ENCODE peak calls at places on chromosomes 13 and 19, in nine cellular contexts. One of them, this sample, is unnamed.

GRCh38 chr13:51612867-51613266 is 28.6 kb downstream of the WDFY2 start:
- DNase-seq in fibroblast of mammary gland: no peak
- DNase-seq in H1: no peak
- DNase-seq in GM12878: no peak
- DNase-seq in lower leg skin: no peak
- DNase-seq in body of pancreas: no peak
- DNase-seq in GM06990: peak; percentile 29
- DNase-seq in GM12865: peak; percentile 27
- DNase-seq in BJ: no peak
- DNase-seq in this sample: no peak

GRCh38 chr19:39351537-39352037 is 9.4 kb downstream of the SAMD4B start:
- DNase-seq in GM12865: peak; percentile 90
- DNase-seq in GM06990: peak; percentile 65
- DNase-seq in H1: no peak
- DNase-seq in BJ: no peak
- DNase-seq in body of pancreas: no peak
- DNase-seq in fibroblast of mammary gland: peak; percentile 73
- DNase-seq in GM12878: peak; percentile 44
- DNase-seq in lower leg skin: no peak
- DNase-seq in this sample: no peak

GRCh38 chr19:36417752-36418286 is 625 bp downstream of the ZFP82 start:
- DNase-seq in lower leg skin: no peak
- DNase-seq in GM06990: no peak
- DNase-seq in H1: peak; percentile 54
- DNase-seq in body of pancreas: no peak
- DNase-seq in GM12865: no peak
- DNase-seq in GM12878: no peak
- DNase-seq in fibroblast of mammary gland: no peak
- DNase-seq in BJ: no peak
- DNase-seq in this sample: no peak

GRCh38 chr13:43196171-43196611 is 172.8 kb downstream of the DNAJC15 start:
- DNase-seq in BJ: no peak
- DNase-seq in lower leg skin: no peak
- DNase-seq in GM12878: no peak
- DNase-seq in GM12865: no peak
- DNase-seq in fibroblast of mammary gland: peak; percentile 44
- DNase-seq in body of pancreas: peak; percentile 23
- DNase-seq in GM06990: no peak
- DNase-seq in H1: no peak
- DNase-seq in this sample: peak; percentile 30

GRCh38 chr13:40172878-40173277 is 493.6 kb downstream of the FOXO1 start:
- DNase-seq in lower leg skin: no peak
- DNase-seq in fibroblast of mammary gland: no peak
- DNase-seq in GM12878: no peak
- DNase-seq in BJ: no peak
- DNase-seq in GM06990: no peak
- DNase-seq in H1: no peak
- DNase-seq in GM12865: no peak
- DNase-seq in body of pancreas: no peak
- DNase-seq in this sample: no peak

GRCh38 chr13:41603917-41604316 is 146.6 kb downstream of the RGCC start:
- DNase-seq in GM06990: no peak
- DNase-seq in BJ: no peak
- DNase-seq in lower leg skin: no peak
- DNase-seq in GM12878: no peak
- DNase-seq in GM12865: no peak
- DNase-seq in H1: no peak
- DNase-seq in body of pancreas: no peak
- DNase-seq in fibroblast of mammary gland: peak; percentile 88
- DNase-seq in this sample: no peak

GRCh38 chr13:30898721-30899188 is 7.3 kb upstream of the MEDAG start:
- DNase-seq in body of pancreas: no peak
- DNase-seq in fibroblast of mammary gland: peak; percentile 99
- DNase-seq in BJ: peak; percentile 92
- DNase-seq in H1: no peak
- DNase-seq in GM12878: no peak
- DNase-seq in GM12865: no peak
- DNase-seq in GM06990: no peak
- DNase-seq in lower leg skin: peak; percentile 89
- DNase-seq in this sample: peak; percentile 97

GRCh38 chr13:77833331-77833863 is 85.2 kb downstream of the EDNRB start:
- DNase-seq in body of pancreas: no peak
- DNase-seq in fibroblast of mammary gland: peak; percentile 87
- DNase-seq in lower leg skin: no peak
- DNase-seq in H1: no peak
- DNase-seq in GM06990: no peak
- DNase-seq in BJ: no peak
- DNase-seq in GM12865: no peak
- DNase-seq in GM12878: no peak
- DNase-seq in this sample: no peak

GRCh38 chr19:38654478-38655079 is 7.1 kb downstream of the ACTN4 start:
- DNase-seq in GM06990: no peak
- DNase-seq in BJ: no peak
- DNase-seq in GM12878: no peak
- DNase-seq in lower leg skin: no peak
- DNase-seq in body of pancreas: no peak
- DNase-seq in H1: no peak
- DNase-seq in GM12865: no peak
- DNase-seq in fibroblast of mammary gland: no peak
- DNase-seq in this sample: no peak

GRCh38 chr13:30985637-30986205 is 53.3 kb downstream of the TEX26 start:
- DNase-seq in BJ: peak; percentile 53
- DNase-seq in body of pancreas: no peak
- DNase-seq in GM12878: no peak
- DNase-seq in GM12865: no peak
- DNase-seq in lower leg skin: no peak
- DNase-seq in H1: no peak
- DNase-seq in fibroblast of mammary gland: peak; percentile 68
- DNase-seq in GM06990: no peak
- DNase-seq in this sample: peak; percentile 81

GRCh38 chr19:17391371-17392151 is 2.4 kb downstream of the CCDC194 start:
- DNase-seq in GM12865: peak; percentile 31
- DNase-seq in GM06990: no peak
- DNase-seq in BJ: no peak
- DNase-seq in GM12878: no peak
- DNase-seq in H1: peak; percentile 57
- DNase-seq in fibroblast of mammary gland: no peak
- DNase-seq in lower leg skin: no peak
- DNase-seq in body of pancreas: no peak
- DNase-seq in this sample: no peak

GRCh38 chr19:28823338-28823961 is 389.5 kb downstream of the UQCRFS1 start:
- DNase-seq in BJ: no peak
- DNase-seq in lower leg skin: no peak
- DNase-seq in GM06990: no peak
- DNase-seq in fibroblast of mammary gland: no peak
- DNase-seq in H1: no peak
- DNase-seq in GM12865: no peak
- DNase-seq in GM12878: no peak
- DNase-seq in body of pancreas: no peak
- DNase-seq in this sample: no peak
- H3K4me3 ChIP-seq in BJ: no peak overlapping the region
- H3K4me3 ChIP-seq in lower leg skin: no peak overlapping the region
- H3K4me3 ChIP-seq in GM06990: no peak overlapping the region
- H3K4me3 ChIP-seq in fibroblast of mammary gland: no peak overlapping the region
- H3K4me3 ChIP-seq in H1: no peak overlapping the region
- H3K4me3 ChIP-seq in GM12865: no peak overlapping the region
- H3K4me3 ChIP-seq in GM12878: no peak overlapping the region
- H3K4me3 ChIP-seq in body of pancreas: no peak overlapping the region
- H3K4me3 ChIP-seq in this sample: no peak overlapping the region

GRCh38 chr19:32324631-32325215 is 20.7 kb upstream of the ZNF507 start:
- DNase-seq in lower leg skin: no peak
- DNase-seq in fibroblast of mammary gland: no peak
- DNase-seq in GM06990: no peak
- DNase-seq in H1: no peak
- DNase-seq in GM12878: no peak
- DNase-seq in GM12865: no peak
- DNase-seq in body of pancreas: no peak
- DNase-seq in BJ: no peak
- DNase-seq in this sample: no peak
- TF ChIP-seq CTCF in lower leg skin: no peak
- TF ChIP-seq CTCF in fibroblast of mammary gland: no peak
- TF ChIP-seq CTCF in GM06990: no peak
- TF ChIP-seq CTCF in H1: no peak
- TF ChIP-seq CTCF in GM12878: peak; percentile 19
- TF ChIP-seq CTCF in GM12865: no peak
- TF ChIP-seq CTCF in body of pancreas: no peak
- TF ChIP-seq CTCF in BJ: peak; percentile 20
- TF ChIP-seq CTCF in this sample: no peak

GRCh38 chr13:19632915-19633339 is 532 bp upstream of the MPHOSPH8 start:
- DNase-seq in fibroblast of mammary gland: no peak
- DNase-seq in H1: no peak
- DNase-seq in body of pancreas: no peak
- DNase-seq in lower leg skin: no peak
- DNase-seq in GM12878: no peak
- DNase-seq in GM06990: no peak
- DNase-seq in BJ: no peak
- DNase-seq in GM12865: no peak
- DNase-seq in this sample: no peak
- H3K4me3 ChIP-seq in fibroblast of mammary gland: peak overlapping the region; percentile 77
- H3K4me3 ChIP-seq in H1: peak overlapping the region; percentile 80
- H3K4me3 ChIP-seq in body of pancreas: peak overlapping the region; percentile 69
- H3K4me3 ChIP-seq in lower leg skin: peak overlapping the region; percentile 87
- H3K4me3 ChIP-seq in GM12878: peak overlapping the region; percentile 52
- H3K4me3 ChIP-seq in GM06990: peak overlapping the region; percentile 86
- H3K4me3 ChIP-seq in BJ: peak overlapping the region; percentile 82
- H3K4me3 ChIP-seq in GM12865: peak overlapping the region; percentile 84
- H3K4me3 ChIP-seq in this sample: peak overlapping the region; percentile 96

DNA sequence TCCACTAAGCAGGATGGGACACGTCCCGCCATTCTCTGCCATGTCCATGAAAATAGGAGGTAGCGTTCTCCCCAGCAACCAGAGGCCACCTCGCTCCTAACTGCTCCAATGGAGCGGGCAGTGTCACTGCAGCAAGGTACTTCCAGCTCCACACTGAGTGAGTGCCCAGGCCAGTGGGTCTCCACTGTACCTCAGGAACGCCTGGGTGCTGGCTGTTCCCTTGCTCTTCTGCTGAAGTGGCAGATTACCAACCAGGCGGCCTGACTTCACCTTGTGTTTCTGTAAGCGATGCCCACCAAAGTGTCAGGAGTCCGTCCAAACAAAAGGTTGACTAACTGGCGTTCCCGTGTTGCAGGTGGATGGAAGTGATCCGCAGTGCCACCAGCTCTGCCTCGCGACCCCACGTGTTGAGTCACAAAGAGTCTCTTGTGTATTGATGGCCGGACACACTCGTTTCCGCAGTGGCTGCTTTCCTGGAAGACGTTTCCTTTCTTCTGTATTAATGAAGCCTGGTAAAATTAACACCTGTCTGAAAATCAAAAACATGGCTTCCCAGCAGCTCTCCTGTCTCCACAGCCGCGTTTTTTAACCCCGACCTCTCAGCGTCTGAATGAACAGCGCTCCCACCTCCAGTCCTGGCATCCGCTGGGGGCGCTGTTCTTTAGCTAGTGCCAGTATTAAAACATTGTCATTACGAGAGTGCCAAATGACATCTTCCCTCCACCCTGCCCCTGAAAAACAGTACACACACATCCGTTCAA is 128.8 kb downstream of the STK24 start:
- DNase-seq in BJ: no peak
- DNase-seq in H1: peak; percentile 85
- DNase-seq in lower leg skin: no peak
- DNase-seq in GM06990: no peak
- DNase-seq in GM12878: no peak
- DNase-seq in body of pancreas: peak; percentile 57
- DNase-seq in GM12865: peak; percentile 87
- DNase-seq in fibroblast of mammary gland: peak; percentile 31
- DNase-seq in this sample: no peak
- TF ChIP-seq CTCF in BJ: peak; percentile 69
- TF ChIP-seq CTCF in H1: peak; percentile 82
- TF ChIP-seq CTCF in lower leg skin: no peak
- TF ChIP-seq CTCF in GM06990: peak; percentile 37
- TF ChIP-seq CTCF in GM12878: no peak
- TF ChIP-seq CTCF in body of pancreas: peak; percentile 18
- TF ChIP-seq CTCF in GM12865: peak; percentile 79
- TF ChIP-seq CTCF in fibroblast of mammary gland: peak; percentile 47
- TF ChIP-seq CTCF in this sample: peak; percentile 72

GRCh38 chr13:26599403-26599802 is 41.9 kb downstream of the WASF3 start:
- DNase-seq in H1: no peak
- DNase-seq in GM12878: no peak
- DNase-seq in lower leg skin: no peak
- DNase-seq in GM06990: no peak
- DNase-seq in fibroblast of mammary gland: no peak
- DNase-seq in GM12865: no peak
- DNase-seq in body of pancreas: no peak
- DNase-seq in BJ: no peak
- DNase-seq in this sample: no peak
- H3K4me3 ChIP-seq in H1: no peak overlapping the region
- H3K4me3 ChIP-seq in GM12878: no peak overlapping the region
- H3K4me3 ChIP-seq in lower leg skin: no peak overlapping the region
- H3K4me3 ChIP-seq in GM06990: no peak overlapping the region
- H3K4me3 ChIP-seq in fibroblast of mammary gland: no peak overlapping the region
- H3K4me3 ChIP-seq in GM12865: no peak overlapping the region
- H3K4me3 ChIP-seq in body of pancreas: no peak overlapping the region
- H3K4me3 ChIP-seq in BJ: no peak overlapping the region
- H3K4me3 ChIP-seq in this sample: no peak overlapping the region

GRCh38 chr13:23512762-23513395 is 57.3 kb upstream of the TNFRSF19 start:
- DNase-seq in body of pancreas: no peak
- DNase-seq in GM06990: no peak
- DNase-seq in lower leg skin: no peak
- DNase-seq in H1: no peak
- DNase-seq in fibroblast of mammary gland: no peak
- DNase-seq in BJ: no peak
- DNase-seq in GM12878: no peak
- DNase-seq in GM12865: peak; percentile 52
- DNase-seq in this sample: no peak
- TF ChIP-seq CTCF in body of pancreas: no peak
- TF ChIP-seq CTCF in GM06990: peak; percentile 1
- TF ChIP-seq CTCF in lower leg skin: no peak
- TF ChIP-seq CTCF in H1: no peak
- TF ChIP-seq CTCF in fibroblast of mammary gland: peak; percentile 13
- TF ChIP-seq CTCF in BJ: no peak
- TF ChIP-seq CTCF in GM12878: no peak
- TF ChIP-seq CTCF in GM12865: no peak
- TF ChIP-seq CTCF in this sample: peak; percentile 6

DNA sequence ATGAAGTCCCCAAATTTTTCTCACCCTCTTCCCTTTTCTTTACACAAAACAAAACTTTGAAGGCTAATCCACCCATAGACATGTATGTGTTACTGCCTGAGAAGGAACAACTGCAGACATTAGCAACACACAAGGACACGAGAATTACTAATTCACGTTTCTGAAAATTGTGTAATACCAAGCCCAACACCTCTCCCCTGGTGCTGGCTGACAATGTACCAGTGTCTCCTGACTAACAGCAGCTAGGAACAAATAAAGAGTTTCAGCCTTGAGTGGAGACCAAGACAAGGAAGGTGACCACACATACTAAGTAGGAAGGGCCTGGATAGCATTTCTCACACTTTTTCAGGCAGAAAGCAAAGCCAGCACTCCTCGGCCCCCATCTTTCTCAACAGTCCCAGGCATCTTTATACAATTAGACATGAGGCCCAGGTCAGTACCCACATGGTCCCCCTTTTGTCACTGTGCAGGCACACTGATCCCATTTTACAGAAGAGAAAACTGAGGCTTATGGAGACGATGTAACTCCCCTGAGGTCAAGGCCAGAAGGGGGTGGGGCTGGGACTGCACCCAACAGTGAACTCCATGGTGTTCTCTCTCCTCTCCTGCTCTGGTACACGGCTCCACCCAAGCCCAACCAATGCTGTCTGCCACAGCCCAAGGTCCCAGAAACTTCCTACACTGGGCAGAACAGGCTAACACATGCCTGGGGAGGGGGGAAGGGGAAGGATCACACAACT is 8.7 kb downstream of the BRD4 start:
- DNase-seq in fibroblast of mammary gland: peak; percentile 80
- DNase-seq in body of pancreas: peak; percentile 69
- DNase-seq in BJ: no peak
- DNase-seq in lower leg skin: peak; percentile 93
- DNase-seq in GM06990: no peak
- DNase-seq in GM12878: no peak
- DNase-seq in H1: no peak
- DNase-seq in GM12865: peak; percentile 21
- DNase-seq in this sample: no peak
- H3K4me3 ChIP-seq in fibroblast of mammary gland: no peak overlapping the region
- H3K4me3 ChIP-seq in body of pancreas: no peak overlapping the region
- H3K4me3 ChIP-seq in BJ: no peak overlapping the region
- H3K4me3 ChIP-seq in lower leg skin: no peak overlapping the region
- H3K4me3 ChIP-seq in GM06990: no peak overlapping the region
- H3K4me3 ChIP-seq in GM12878: no peak overlapping the region
- H3K4me3 ChIP-seq in H1: no peak overlapping the region
- H3K4me3 ChIP-seq in GM12865: no peak overlapping the region
- H3K4me3 ChIP-seq in this sample: no peak overlapping the region

This sample was measured in retinal pigment epithelial cell.